ENCODE peak calls at places on chromosome 1, in six cellular contexts. One of them, this sample, is unnamed.

GRCh38 chr1:90386899-90387334 is 330.2 kb downstream of the BARHL2 start:
- DNase-seq in K562: no peak
- DNase-seq in A549: no peak
- DNase-seq in HepG2: no peak
- DNase-seq in endothelial cell of umbilical vein: peak; percentile 15
- DNase-seq in GM12878: no peak
- DNase-seq in this sample: no peak

GRCh38 chr1:64574301-64574700 is 104.4 kb downstream of the CACHD1 start:
- DNase-seq in A549: no peak
- DNase-seq in HepG2: no peak
- DNase-seq in GM12878: no peak
- DNase-seq in endothelial cell of umbilical vein: no peak
- DNase-seq in K562: no peak
- DNase-seq in this sample: no peak

GRCh38 chr1:150364231-150365003 is 470 bp downstream of the RPRD2 start:
- DNase-seq in endothelial cell of umbilical vein: peak; percentile 85
- DNase-seq in HepG2: peak; percentile 72
- DNase-seq in K562: peak; percentile 65
- DNase-seq in GM12878: no peak
- DNase-seq in A549: peak; percentile 60
- DNase-seq in this sample: peak; percentile 85

GRCh38 chr1:55970711-55971110 is 608.7 kb downstream of the PLPP3 start:
- DNase-seq in K562: no peak
- DNase-seq in endothelial cell of umbilical vein: no peak
- DNase-seq in GM12878: no peak
- DNase-seq in HepG2: no peak
- DNase-seq in A549: no peak
- DNase-seq in this sample: no peak

GRCh38 chr1:32208891-32209309 is at the start of gene DCDC2B:
- DNase-seq in endothelial cell of umbilical vein: no peak
- DNase-seq in HepG2: peak; percentile 24
- DNase-seq in A549: no peak
- DNase-seq in GM12878: no peak
- DNase-seq in K562: no peak
- DNase-seq in this sample: no peak

GRCh38 chr1:90413519-90413918 is 303.6 kb downstream of the BARHL2 start:
- DNase-seq in K562: no peak
- DNase-seq in endothelial cell of umbilical vein: no peak
- DNase-seq in HepG2: no peak
- DNase-seq in GM12878: no peak
- DNase-seq in A549: no peak
- DNase-seq in this sample: no peak

GRCh38 chr1:200038987-200039848 is 11.7 kb downstream of the NR5A2 start:
- DNase-seq in endothelial cell of umbilical vein: peak; percentile 65
- DNase-seq in K562: no peak
- DNase-seq in GM12878: no peak
- DNase-seq in HepG2: no peak
- DNase-seq in A549: peak; percentile 71
- DNase-seq in this sample: peak; percentile 52

GRCh38 chr1:72137665-72138064 is 144.7 kb downstream of the NEGR1 start:
- DNase-seq in endothelial cell of umbilical vein: no peak
- DNase-seq in GM12878: no peak
- DNase-seq in A549: no peak
- DNase-seq in K562: no peak
- DNase-seq in HepG2: no peak
- DNase-seq in this sample: no peak

GRCh38 chr1:6601865-6602668 is 602 bp downstream of the KLHL21 start:
- DNase-seq in A549: no peak
- DNase-seq in HepG2: no peak
- DNase-seq in GM12878: no peak
- DNase-seq in endothelial cell of umbilical vein: no peak
- DNase-seq in K562: no peak
- DNase-seq in this sample: peak; percentile 56

DNA sequence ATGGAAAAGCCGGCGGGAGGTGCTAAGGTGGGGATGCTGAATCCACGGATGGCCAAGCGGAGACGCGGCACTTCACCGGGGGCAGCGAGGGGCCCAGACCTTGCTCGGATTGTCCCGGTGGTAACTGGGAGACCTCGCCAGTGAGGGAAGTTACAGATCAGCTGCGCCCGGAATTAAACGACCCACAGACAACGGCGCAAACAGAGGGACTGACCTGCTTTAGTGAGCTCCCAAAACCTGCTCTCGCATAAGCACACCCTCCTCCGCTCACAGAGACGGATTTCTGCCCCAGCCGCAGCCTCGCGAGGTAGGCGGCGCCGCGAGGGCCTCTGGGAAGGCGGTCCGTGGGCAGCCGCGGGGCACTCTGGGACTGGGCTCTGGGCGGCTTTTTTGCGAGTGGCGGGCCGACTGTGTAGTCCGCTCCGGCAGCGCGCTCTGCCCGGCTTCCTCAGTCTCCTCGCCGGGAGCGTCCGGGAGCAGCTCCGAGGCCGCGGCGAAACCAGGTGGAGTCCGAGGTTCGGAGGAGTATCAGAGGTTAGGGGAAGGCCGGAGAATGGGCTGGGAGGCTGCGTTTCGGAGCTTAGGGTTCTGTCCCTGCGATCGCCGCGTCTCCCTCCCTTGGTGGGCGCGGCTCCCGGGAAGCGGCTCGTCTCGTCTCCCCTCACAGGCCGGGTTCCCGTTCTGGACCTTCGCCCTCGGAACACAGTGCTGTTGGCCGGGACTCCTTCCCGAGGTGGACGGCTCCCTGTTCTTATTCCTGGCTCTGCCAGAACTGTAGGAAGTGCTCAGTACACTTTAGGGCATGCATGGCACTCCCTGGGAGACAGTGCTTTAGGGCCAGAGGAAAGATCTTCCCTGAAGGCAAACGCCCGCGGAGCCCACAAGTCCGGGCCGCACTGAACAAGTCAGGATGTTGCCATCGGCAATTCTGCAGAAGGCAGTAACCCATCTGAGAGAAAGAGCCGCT is at the start of gene EXO5:
- DNase-seq in HepG2: peak; percentile 58
- DNase-seq in GM12878: peak; percentile 47
- DNase-seq in K562: peak; percentile 52
- DNase-seq in endothelial cell of umbilical vein: peak; percentile 82
- DNase-seq in A549: peak; percentile 24
- DNase-seq in this sample: peak; percentile 90
- TF ChIP-seq MYC in HepG2: peak; percentile 86
- TF ChIP-seq MYC in GM12878: no peak
- TF ChIP-seq MYC in K562: no peak
- TF ChIP-seq MYC in endothelial cell of umbilical vein: no peak
- TF ChIP-seq MYC in A549: no peak
- TF ChIP-seq MYC in this sample: peak; percentile 16

GRCh38 chr1:172476218-172476811 is 32.4 kb upstream of the PIGC start:
- DNase-seq in GM12878: no peak
- DNase-seq in HepG2: no peak
- DNase-seq in A549: no peak
- DNase-seq in K562: no peak
- DNase-seq in endothelial cell of umbilical vein: no peak
- DNase-seq in this sample: no peak
- TF ChIP-seq MAX in GM12878: no peak
- TF ChIP-seq MAX in HepG2: no peak
- TF ChIP-seq MAX in A549: no peak
- TF ChIP-seq MAX in K562: no peak
- TF ChIP-seq MAX in endothelial cell of umbilical vein: no peak
- TF ChIP-seq MAX in this sample: no peak

DNA sequence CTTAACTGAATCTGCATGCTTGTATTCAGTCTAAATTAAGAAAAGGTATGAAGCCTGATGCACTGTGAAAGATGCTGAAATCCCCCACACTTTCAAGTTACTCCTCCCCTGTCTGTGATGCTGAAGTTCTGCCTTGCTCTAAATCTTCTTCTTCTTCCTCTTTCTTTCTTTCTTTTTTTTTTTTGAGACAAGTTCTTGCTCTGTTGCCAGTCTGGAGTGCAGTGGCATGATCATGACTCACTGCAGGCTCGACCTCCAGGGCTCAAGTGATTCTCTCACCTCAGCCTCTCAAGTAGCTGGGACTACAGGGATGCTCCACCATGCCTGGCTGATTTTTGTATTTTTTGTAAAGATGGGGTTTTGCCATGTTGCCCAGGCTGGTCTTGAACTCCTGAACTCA is 231.0 kb upstream of the B3GALT2 start:
- DNase-seq in endothelial cell of umbilical vein: no peak
- DNase-seq in HepG2: no peak
- DNase-seq in K562: no peak
- DNase-seq in A549: no peak
- DNase-seq in GM12878: no peak
- DNase-seq in this sample: no peak
- TF ChIP-seq MYC in endothelial cell of umbilical vein: no peak
- TF ChIP-seq MYC in HepG2: no peak
- TF ChIP-seq MYC in K562: no peak
- TF ChIP-seq MYC in A549: no peak
- TF ChIP-seq MYC in GM12878: no peak
- TF ChIP-seq MYC in this sample: no peak

GRCh38 chr1:99707535-99708142 is 58.8 kb downstream of the FRRS1 start:
- DNase-seq in endothelial cell of umbilical vein: peak; percentile 86
- DNase-seq in A549: peak; percentile 21
- DNase-seq in HepG2: peak; percentile 55
- DNase-seq in GM12878: peak; percentile 11
- DNase-seq in K562: peak; percentile 60
- DNase-seq in this sample: peak; percentile 69
- TF ChIP-seq MAX in endothelial cell of umbilical vein: no peak
- TF ChIP-seq MAX in A549: no peak
- TF ChIP-seq MAX in HepG2: no peak
- TF ChIP-seq MAX in GM12878: no peak
- TF ChIP-seq MAX in K562: no peak
- TF ChIP-seq MAX in this sample: no peak

GRCh38 chr1:162873671-162874666 is 13.0 kb upstream of the CCDC190 start:
- DNase-seq in A549: no peak
- DNase-seq in GM12878: no peak
- DNase-seq in endothelial cell of umbilical vein: peak; percentile 74
- DNase-seq in HepG2: peak; percentile 75
- DNase-seq in K562: no peak
- DNase-seq in this sample: no peak
- TF ChIP-seq MYC in A549: no peak
- TF ChIP-seq MYC in GM12878: no peak
- TF ChIP-seq MYC in endothelial cell of umbilical vein: no peak
- TF ChIP-seq MYC in HepG2: no peak
- TF ChIP-seq MYC in K562: no peak
- TF ChIP-seq MYC in this sample: no peak

DNA sequence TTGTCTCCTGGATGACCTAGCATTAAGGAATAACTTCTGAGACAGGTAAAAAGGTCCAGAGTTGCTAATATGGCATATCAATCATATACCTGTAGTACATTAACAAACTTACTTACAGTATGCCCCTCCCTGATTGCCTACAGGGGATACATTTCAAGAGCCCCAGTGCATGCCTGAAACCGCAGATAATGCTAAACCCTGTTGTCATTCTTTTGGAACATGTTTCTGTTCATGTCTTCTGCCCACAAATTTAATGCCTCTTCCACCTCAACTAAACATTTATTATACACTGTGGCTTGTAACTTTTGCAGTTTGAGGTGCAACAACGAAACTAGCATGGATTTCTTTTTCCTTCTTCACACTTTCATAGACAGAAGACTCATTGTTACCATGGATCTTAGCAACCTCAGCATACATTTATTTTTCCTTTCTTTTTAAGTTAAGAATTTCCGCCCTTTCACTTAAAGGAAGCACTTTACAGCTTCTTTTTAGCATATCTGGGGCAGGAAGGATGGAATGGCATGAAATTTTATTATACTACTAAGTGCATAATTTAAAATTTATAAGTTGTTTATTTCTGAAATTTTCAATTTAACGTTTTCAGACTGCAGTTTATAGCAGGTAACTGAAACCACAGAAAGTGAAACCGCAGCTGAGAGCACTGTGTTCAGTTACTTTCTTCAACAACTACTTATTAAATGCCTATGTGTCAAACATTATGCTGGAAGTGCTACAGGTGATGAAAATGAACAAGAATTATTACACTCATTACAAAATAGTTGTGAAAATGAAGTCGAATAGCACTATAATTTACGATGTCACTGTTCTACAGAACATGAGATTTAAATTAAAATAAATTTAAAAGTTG is 25.3 kb downstream of the F13B start:
- DNase-seq in HepG2: no peak
- DNase-seq in K562: no peak
- DNase-seq in GM12878: no peak
- DNase-seq in A549: no peak
- DNase-seq in endothelial cell of umbilical vein: no peak
- DNase-seq in this sample: no peak
- TF ChIP-seq MAX in HepG2: no peak
- TF ChIP-seq MAX in K562: no peak
- TF ChIP-seq MAX in GM12878: no peak
- TF ChIP-seq MAX in A549: no peak
- TF ChIP-seq MAX in endothelial cell of umbilical vein: no peak
- TF ChIP-seq MAX in this sample: no peak